ENCODE peak calls at places on chromosomes 4 and X, in five cellular contexts. J, E, G, I and K are unnamed samples.

GRCh38 chr4:48588230-48588943 is 98.3 kb downstream of the ZAR1 start:
- DNase-seq in J (no peak), E (no peak), G (no peak), I (no peak), K (no peak)

GRCh38 chrX:9374537-9374936 is 90.3 kb upstream of the TBL1X start:
- DNase-seq in J (no peak), E (no peak), G (no peak), I (no peak), K (no peak)

GRCh38 chrX:122504026-122504425 is 680.1 kb upstream of the GRIA3 start:
- DNase-seq in J (no peak), E (no peak), G (no peak), I (no peak), K (no peak)

GRCh38 chr4:110793381-110793801 is 170.5 kb upstream of the PITX2 start:
- DNase-seq in J (no peak), E (no peak), G (no peak), I (no peak), K (peak)

GRCh38 chr4:142350886-142351285 is 495.2 kb downstream of the INPP4B start:
- DNase-seq in J (no peak), E (no peak), G (no peak), I (no peak), K (no peak)

GRCh38 chr4:185865901-185866328 is 53.9 kb upstream of the SORBS2 start:
- DNase-seq in J (no peak), E (peak), G (no peak), I (no peak), K (peak)

GRCh38 chr4:108146819-108147218 is 21.9 kb downstream of the LEF1 start:
- DNase-seq in J (no peak), E (no peak), G (no peak), I (no peak), K (no peak)

GRCh38 chr4:79281577-79282359 is 44.1 kb downstream of the NAA11 start:
- DNase-seq in J (no peak), E (no peak), G (no peak), I (no peak), K (no peak)

GRCh38 chr4:171561419-171561818 is 251.8 kb upstream of the GALNTL6 start:
- DNase-seq in J (no peak), E (no peak), G (no peak), I (no peak), K (no peak)

GRCh38 chrX:1222511-1223252 is 10.2 kb upstream of the CRLF2 start:
- DNase-seq in J (no peak), E (no peak), G (no peak), I (peak), K (peak)

GRCh38 chrX:119758682-119759332 is 419 bp downstream of the SOWAHD start:
- DNase-seq in J (peak), E (peak), G (no peak), I (no peak), K (no peak)

GRCh38 chr4:1459081-1459480 is 52.8 kb upstream of the NKX1-1 start:
- DNase-seq in J (no peak), E (no peak), G (no peak), I (no peak), K (no peak)

GRCh38 chr4:158801677-158802076 is 32.9 kb downstream of the FNIP2 start:
- DNase-seq in J (no peak), E (no peak), G (no peak), I (no peak), K (no peak)

GRCh38 chr4:85807247-85807915 is 332.4 kb downstream of the ARHGAP24 start:
- DNase-seq in J (peak), E (peak), G (no peak), I (peak), K (peak)

GRCh38 chr4:101337688-101338087 is 9.6 kb downstream of the PPP3CA start:
- DNase-seq in J (no peak), E (no peak), G (no peak), I (peak), K (peak)

GRCh38 chr4:55186123-55186522 is 60.7 kb upstream of the KDR start:
- DNase-seq in J (no peak), E (no peak), G (no peak), I (no peak), K (no peak)

GRCh38 chr4:145388043-145388442 is 93.6 kb upstream of the SMAD1 start:
- DNase-seq in J (no peak), E (no peak), G (no peak), I (no peak), K (peak)

GRCh38 chrX:3712080-3712869 is 1.2 kb downstream of the PRKX start:
- DNase-seq in J (peak), E (no peak), G (no peak), I (no peak), K (no peak)

GRCh38 chr4:10007436-10007740 is 13.9 kb downstream of the SLC2A9 start:
- DNase-seq in J (no peak), E (no peak), G (no peak), I (no peak), K (no peak)

GRCh38 chrX:101206471-101206870 is 13.1 kb upstream of the DRP2 start:
- DNase-seq in J (no peak), E (no peak), G (no peak), I (peak), K (no peak)

GRCh38 chr4:90030953-90031352 is 96.2 kb upstream of the CCSER1 start:
- DNase-seq in J (no peak), E (no peak), G (no peak), I (peak), K (no peak)

GRCh38 chrX:16087081-16087480 is 36.3 kb upstream of the GRPR start:
- DNase-seq in J (no peak), E (no peak), G (no peak), I (peak), K (no peak)

GRCh38 chr4:185512516-185512915 is 22.8 kb downstream of the PDLIM3 start:
- DNase-seq in J (no peak), E (no peak), G (no peak), I (no peak), K (no peak)

GRCh38 chr4:31059753-31060522 is 339.8 kb downstream of the PCDH7 start:
- DNase-seq in J (no peak), E (no peak), G (no peak), I (no peak), K (no peak)

GRCh38 chr4:1583051-1583785 is 100.9 kb downstream of the FAM53A start:
- DNase-seq in J (peak), E (peak), G (no peak), I (no peak), K (no peak)

GRCh38 chr4:48190839-48191238 is 56.8 kb upstream of the TXK start:
- DNase-seq in J (no peak), E (no peak), G (no peak), I (no peak), K (no peak)

GRCh38 chrX:145848451-145848850 is 30.8 kb downstream of the SLITRK2 start:
- DNase-seq in J (no peak), E (no peak), G (no peak), I (no peak), K (no peak)

GRCh38 chr4:150236626-150237025 is 158.4 kb downstream of the DCLK2 start:
- DNase-seq in J (no peak), E (no peak), G (no peak), I (no peak), K (peak)

GRCh38 chrX:1528186-1528883 is 8.7 kb downstream of the P2RY8 start:
- DNase-seq in J (no peak), E (no peak), G (no peak), I (no peak), K (no peak)

GRCh38 chrX:49627030-49627777 is 28.4 kb downstream of the GAGE1 start:
- DNase-seq in J (peak), E (no peak), G (no peak), I (peak), K (no peak)

GRCh38 chr4:3879681-3880594 is 113.8 kb downstream of the ADRA2C start:
- DNase-seq in J (no peak), E (no peak), G (no peak), I (no peak), K (no peak)